ENCODE peak calls at places on chromosome 18, in five cellular contexts. U is endodermal cell, Z is PC-9, K is fibroblast of lung, M is GM23338. E is an unnamed sample.
A peak's percentile ranks its signal among the peaks of the same experiment; 100 is the strongest.

GRCh38 chr18:74652392-74652988 is 54.8 kb downstream of the ZNF407 start:
- DNase-seq in U (no peak), Z (no peak), K (peak; percentile 74), M (peak; percentile 72), E (no peak)

GRCh38 chr18:51867767-51868166 is 472.2 kb upstream of the DCC start:
- DNase-seq in U (no peak), Z (no peak), K (peak; percentile 17), M (peak; percentile 45), E (no peak)

GRCh38 chr18:22145160-22145559 is 24.2 kb upstream of the GATA6 start:
- DNase-seq in U (no peak), Z (no peak), K (no peak), M (no peak), E (no peak)

GRCh38 chr18:73316513-73316912 is 448.7 kb upstream of the NETO1 start:
- DNase-seq in U (no peak), Z (no peak), K (no peak), M (no peak), E (peak; percentile 52)

GRCh38 chr18:56176750-56177149 is 461.6 kb downstream of the TXNL1 start:
- DNase-seq in U (no peak), Z (no peak), K (no peak), M (no peak), E (no peak)

GRCh38 chr18:60279394-60279793 is 93.2 kb downstream of the MC4R start:
- DNase-seq in U (no peak), Z (no peak), K (no peak), M (no peak), E (no peak)

GRCh38 chr18:45248240-45248903 is 366.9 kb upstream of the SLC14A2 start:
- DNase-seq in U (no peak), Z (no peak), K (peak; percentile 83), M (no peak), E (no peak)

GRCh38 chr18:58886864-58887612 is 22.4 kb downstream of the ZNF532 start:
- DNase-seq in U (peak; percentile 26), Z (no peak), K (no peak), M (no peak), E (no peak)

GRCh38 chr18:51582551-51582950 is 385.1 kb upstream of the MEX3C start:
- DNase-seq in U (no peak), Z (no peak), K (no peak), M (no peak), E (no peak)

GRCh38 chr18:78457011-78457410 is 522.6 kb upstream of the SALL3 start:
- DNase-seq in U (no peak), Z (no peak), K (no peak), M (no peak), E (no peak)
- TF ChIP-seq CTCF in U (no peak), Z (no peak), K (no peak), M (no peak), E (no peak)

GRCh38 chr18:8051388-8051787 is 484.3 kb downstream of the PTPRM start:
- DNase-seq in U (no peak), Z (no peak), K (peak; percentile 10), M (no peak), E (no peak)

GRCh38 chr18:8050616-8051314 is 483.6 kb downstream of the PTPRM start:
- DNase-seq in U (no peak), Z (no peak), K (no peak), M (no peak), E (no peak)

GRCh38 chr18:8046421-8046820 is 479.3 kb downstream of the PTPRM start:
- DNase-seq in U (no peak), Z (no peak), K (no peak), M (no peak), E (no peak)

GRCh38 chr18:8052237-8052701 is 485.2 kb downstream of the PTPRM start:
- DNase-seq in U (no peak), Z (peak; percentile 5), K (peak; percentile 2), M (peak; percentile 10), E (no peak)

GRCh38 chr18:8049147-8049546 is 482.0 kb downstream of the PTPRM start:
- DNase-seq in U (no peak), Z (no peak), K (peak; percentile 6), M (no peak), E (no peak)
- H3K4me1 ChIP-seq in U (no peaks in the 10 kb centered on the region), Z (peaks cover 12% of the 10 kb centered on the region), K (no peaks in the 10 kb centered on the region), M (peaks cover 22% of the 10 kb centered on the region), E (no peaks in the 10 kb centered on the region)

DNA sequence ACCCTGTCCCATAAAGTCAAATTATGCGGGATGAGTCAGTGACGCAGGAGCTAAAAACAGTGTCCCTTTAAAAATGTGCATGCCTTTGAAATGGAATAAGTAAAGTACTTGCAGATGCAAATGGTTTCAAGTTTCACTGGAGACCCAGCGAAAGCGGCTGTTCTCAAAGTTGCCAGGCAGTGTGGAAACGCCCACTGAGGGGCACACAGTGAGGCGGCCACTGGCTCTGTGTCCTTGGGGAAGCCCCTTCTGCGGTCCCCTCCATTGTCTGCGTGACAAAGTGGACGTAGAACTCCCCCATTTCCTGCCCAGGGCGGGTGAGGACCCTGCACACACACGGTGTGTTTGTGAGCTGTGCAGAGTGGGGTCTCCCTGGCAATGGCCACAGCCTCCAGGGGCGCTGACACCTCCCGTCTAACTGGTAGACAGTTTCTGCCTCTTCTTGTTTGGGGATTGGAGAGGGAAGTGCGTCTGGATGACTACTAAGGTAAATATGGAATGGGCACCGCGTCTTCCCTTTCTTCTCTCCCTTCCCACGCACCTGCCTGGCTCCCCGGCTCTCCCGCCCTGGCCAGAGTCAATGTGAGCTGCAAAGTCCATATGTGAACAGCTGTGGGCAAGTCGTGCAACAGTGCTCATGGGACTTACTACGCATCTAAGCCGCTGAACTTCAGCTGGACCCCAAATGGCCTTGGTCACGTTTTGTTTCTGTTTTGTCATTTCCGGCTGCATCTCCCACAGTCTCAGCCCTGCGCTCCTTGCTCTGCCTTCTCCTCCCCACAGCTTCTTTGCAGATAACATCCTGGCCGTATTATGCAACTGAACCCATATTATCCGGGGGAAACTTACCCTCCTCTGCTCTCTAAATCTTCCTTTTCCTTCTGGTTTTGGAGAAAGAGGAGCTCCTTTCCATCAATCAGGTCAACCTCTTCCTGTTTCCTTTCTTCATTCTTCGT is 33.7 kb upstream of the ZNF516 start:
- DNase-seq in U (peak; percentile 64), Z (peak; percentile 13), K (peak; percentile 86), M (peak; percentile 48), E (peak; percentile 32)
- TF ChIP-seq CTCF in U (peak; percentile 48), Z (no peak), K (no peak), M (peak; percentile 22), E (peak; percentile 35)

GRCh38 chr18:23968638-23969037 is 45.9 kb upstream of the TTC39C start:
- DNase-seq in U (no peak), Z (no peak), K (no peak), M (no peak), E (no peak)

GRCh38 chr18:23969664-23970063 is 44.9 kb upstream of the TTC39C start:
- DNase-seq in U (no peak), Z (no peak), K (no peak), M (no peak), E (no peak)

GRCh38 chr18:23970161-23971153 is 44.1 kb upstream of the TTC39C start:
- DNase-seq in U (no peak), Z (no peak), K (no peak), M (no peak), E (no peak)

GRCh38 chr18:23971656-23972230 is 42.8 kb upstream of the TTC39C start:
- DNase-seq in U (no peak), Z (no peak), K (no peak), M (no peak), E (no peak)

DNA sequence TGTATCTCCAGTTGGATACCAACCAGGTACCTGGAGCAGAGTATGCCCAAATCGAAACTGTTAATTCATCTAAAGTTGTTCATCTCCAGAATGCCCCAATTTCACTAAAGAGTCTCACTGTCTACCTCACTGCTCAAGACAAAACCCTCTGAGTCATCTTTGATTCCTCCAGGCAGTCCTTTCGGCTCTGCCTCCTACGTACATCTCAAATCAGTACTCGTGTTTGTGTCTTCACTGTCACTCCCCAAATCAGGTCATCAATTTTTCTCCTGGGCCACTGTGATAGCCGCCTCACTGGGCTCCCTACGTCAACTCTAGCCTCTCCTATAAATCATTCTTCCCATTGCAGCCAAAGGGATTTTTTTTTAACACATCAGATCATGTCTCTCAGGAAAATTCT is 42.1 kb upstream of the TTC39C start:
- DNase-seq in U (no peak), Z (no peak), K (no peak), M (no peak), E (peak; percentile 64)
- H3K4me1 ChIP-seq in U (no peaks in the 10 kb centered on the region), Z (no peaks in the 10 kb centered on the region), K (no peaks in the 10 kb centered on the region), M (peaks cover 19% of the 10 kb centered on the region), E (peaks cover 4% of the 10 kb centered on the region)

GRCh38 chr18:3246636-3247242 is 862 bp upstream of the MYL12A start:
- DNase-seq in U (peak; percentile 66), Z (no peak), K (no peak), M (peak; percentile 34), E (no peak)

GRCh38 chr18:3248670-3249359 is 1.2 kb downstream of the MYL12A start:
- DNase-seq in U (no peak), Z (no peak), K (peak; percentile 70), M (no peak), E (no peak)

GRCh38 chr18:3247243-3248061 is at the start of gene MYL12A:
- DNase-seq in U (peak; percentile 99), Z (peak; percentile 99), K (peak; percentile 99), M (peak; percentile 99), E (peak; percentile 95)

GRCh38 chr18:3245853-3246635 is 1.6 kb upstream of the MYL12A start:
- DNase-seq in U (peak; percentile 94), Z (peak; percentile 88), K (peak; percentile 89), M (peak; percentile 95), E (peak; percentile 80)

DNA sequence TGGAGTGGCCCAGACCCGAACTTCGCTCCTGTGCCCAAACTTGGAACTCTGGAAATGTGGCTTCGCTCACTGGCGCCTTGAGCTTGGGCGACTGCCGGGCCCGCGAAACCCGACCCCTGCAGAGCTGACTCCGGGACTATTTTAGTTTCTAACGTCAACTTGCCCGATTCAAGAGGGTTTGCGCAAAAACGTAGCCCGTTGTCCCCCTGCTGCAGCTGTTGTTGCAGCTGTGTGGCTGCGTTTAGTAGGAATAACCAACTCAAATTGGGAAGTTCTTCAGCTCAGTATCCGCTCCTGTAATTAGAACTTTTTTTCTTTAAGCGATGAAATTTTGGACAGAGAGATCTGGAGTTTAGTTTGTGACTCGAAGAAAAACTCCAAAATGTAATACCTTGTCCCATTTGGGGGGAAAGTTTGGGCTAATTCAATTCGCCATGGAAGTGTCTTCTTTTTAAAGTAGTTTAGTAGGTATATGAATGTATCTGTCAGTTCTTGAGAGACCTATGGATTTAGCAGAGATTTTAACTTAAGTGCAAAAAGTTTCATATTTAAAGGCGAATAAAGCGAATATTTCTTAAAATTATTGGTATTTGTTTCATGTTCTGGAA is 565 bp downstream of the MYL12A start:
- DNase-seq in U (no peak), Z (no peak), K (peak; percentile 77), M (peak; percentile 61), E (no peak)
- TF ChIP-seq CTCF in U (no peak), Z (no peak), K (no peak), M (no peak), E (no peak)

E was measured in foreskin keratinocyte.